ENCODE peak calls at places on chromosome 19, in ten cellular contexts. One of them, this sample, is unnamed. For H3K9me3 and H3K27me3, the result is how much of the 10 kb centered on the place peaks cover.

GRCh38 chr19:51317381-51317780 is 5.9 kb downstream of the IGLON5 start:
- DNase-seq in fibroblast of lung: no peak
- DNase-seq in IMR-90: no peak
- DNase-seq in Peyer's patch: no peak
- DNase-seq in left lung: no peak
- DNase-seq in AG04450: no peak
- DNase-seq in tibial artery: no peak
- DNase-seq in thoracic aorta: no peak
- DNase-seq in cardiac muscle cell: peak
- DNase-seq in psoas muscle: no peak
- DNase-seq in this sample: no peak

GRCh38 chr19:40465025-40465780 is at the start of gene BLVRB:
- DNase-seq in fibroblast of lung: peak
- DNase-seq in IMR-90: peak
- DNase-seq in Peyer's patch: no peak
- DNase-seq in left lung: no peak
- DNase-seq in AG04450: no peak
- DNase-seq in tibial artery: no peak
- DNase-seq in thoracic aorta: no peak
- DNase-seq in cardiac muscle cell: peak
- DNase-seq in psoas muscle: no peak
- DNase-seq in this sample: no peak

GRCh38 chr19:42092350-42092749 is 16.4 kb downstream of the ZNF574 start:
- DNase-seq in fibroblast of lung: no peak
- DNase-seq in IMR-90: no peak
- DNase-seq in Peyer's patch: no peak
- DNase-seq in left lung: no peak
- DNase-seq in AG04450: no peak
- DNase-seq in tibial artery: no peak
- DNase-seq in thoracic aorta: no peak
- DNase-seq in cardiac muscle cell: peak
- DNase-seq in psoas muscle: no peak
- DNase-seq in this sample: peak

GRCh38 chr19:41694831-41695635 is 7.0 kb upstream of the CEACAM7 start:
- DNase-seq in fibroblast of lung: no peak
- DNase-seq in IMR-90: no peak
- DNase-seq in Peyer's patch: no peak
- DNase-seq in left lung: no peak
- DNase-seq in AG04450: no peak
- DNase-seq in tibial artery: peak
- DNase-seq in thoracic aorta: no peak
- DNase-seq in cardiac muscle cell: no peak
- DNase-seq in psoas muscle: no peak
- DNase-seq in this sample: no peak

GRCh38 chr19:22945560-22945959 is 57.4 kb downstream of the ZNF728 start:
- DNase-seq in fibroblast of lung: peak
- DNase-seq in IMR-90: peak
- DNase-seq in Peyer's patch: no peak
- DNase-seq in left lung: no peak
- DNase-seq in AG04450: no peak
- DNase-seq in tibial artery: no peak
- DNase-seq in thoracic aorta: no peak
- DNase-seq in cardiac muscle cell: peak
- DNase-seq in psoas muscle: no peak
- DNase-seq in this sample: no peak

GRCh38 chr19:32404939-32405430 is 585 bp upstream of the DPY19L3 start:
- DNase-seq in fibroblast of lung: peak
- DNase-seq in IMR-90: peak
- DNase-seq in Peyer's patch: peak
- DNase-seq in left lung: peak
- DNase-seq in AG04450: no peak
- DNase-seq in tibial artery: peak
- DNase-seq in thoracic aorta: no peak
- DNase-seq in cardiac muscle cell: peak
- DNase-seq in psoas muscle: peak
- DNase-seq in this sample: no peak

GRCh38 chr19:3923912-3924311 is 9.0 kb upstream of the NMRK2 start:
- DNase-seq in fibroblast of lung: no peak
- DNase-seq in IMR-90: no peak
- DNase-seq in Peyer's patch: no peak
- DNase-seq in left lung: no peak
- DNase-seq in AG04450: no peak
- DNase-seq in tibial artery: no peak
- DNase-seq in thoracic aorta: no peak
- DNase-seq in cardiac muscle cell: no peak
- DNase-seq in psoas muscle: no peak
- DNase-seq in this sample: no peak

GRCh38 chr19:33098023-33098652 is 17.2 kb downstream of the GPATCH1 start:
- DNase-seq in fibroblast of lung: no peak
- DNase-seq in IMR-90: no peak
- DNase-seq in Peyer's patch: no peak
- DNase-seq in left lung: no peak
- DNase-seq in AG04450: no peak
- DNase-seq in tibial artery: no peak
- DNase-seq in thoracic aorta: no peak
- DNase-seq in cardiac muscle cell: no peak
- DNase-seq in psoas muscle: no peak
- DNase-seq in this sample: no peak

GRCh38 chr19:48815870-48816501 is 5.2 kb upstream of the BCAT2 start:
- DNase-seq in fibroblast of lung: no peak
- DNase-seq in IMR-90: peak
- DNase-seq in Peyer's patch: no peak
- DNase-seq in left lung: no peak
- DNase-seq in AG04450: no peak
- DNase-seq in tibial artery: no peak
- DNase-seq in thoracic aorta: no peak
- DNase-seq in cardiac muscle cell: no peak
- DNase-seq in psoas muscle: no peak
- DNase-seq in this sample: no peak

GRCh38 chr19:1746401-1747284 is 6.7 kb upstream of the ONECUT3 start:
- DNase-seq in fibroblast of lung: no peak
- DNase-seq in IMR-90: peak
- DNase-seq in Peyer's patch: no peak
- DNase-seq in left lung: no peak
- DNase-seq in AG04450: no peak
- DNase-seq in tibial artery: no peak
- DNase-seq in thoracic aorta: no peak
- DNase-seq in cardiac muscle cell: peak
- DNase-seq in psoas muscle: no peak
- DNase-seq in this sample: no peak

GRCh38 chr19:3278749-3279148 is 54.3 kb downstream of the CELF5 start:
- DNase-seq in fibroblast of lung: no peak
- DNase-seq in IMR-90: no peak
- DNase-seq in Peyer's patch: no peak
- DNase-seq in left lung: no peak
- DNase-seq in AG04450: no peak
- DNase-seq in tibial artery: no peak
- DNase-seq in thoracic aorta: no peak
- DNase-seq in cardiac muscle cell: no peak
- DNase-seq in psoas muscle: no peak
- DNase-seq in this sample: no peak

GRCh38 chr19:52690395-52691214 is 44.2 kb downstream of the ZNF611 start:
- DNase-seq in fibroblast of lung: peak
- DNase-seq in IMR-90: peak
- DNase-seq in Peyer's patch: peak
- DNase-seq in left lung: peak
- DNase-seq in AG04450: peak
- DNase-seq in tibial artery: peak
- DNase-seq in thoracic aorta: peak
- DNase-seq in cardiac muscle cell: peak
- DNase-seq in psoas muscle: peak
- DNase-seq in this sample: peak

GRCh38 chr19:38497907-38498306 is 64.4 kb downstream of the RYR1 start:
- DNase-seq in fibroblast of lung: no peak
- DNase-seq in IMR-90: no peak
- DNase-seq in Peyer's patch: no peak
- DNase-seq in left lung: no peak
- DNase-seq in AG04450: no peak
- DNase-seq in tibial artery: no peak
- DNase-seq in thoracic aorta: no peak
- DNase-seq in cardiac muscle cell: no peak
- DNase-seq in psoas muscle: no peak
- DNase-seq in this sample: no peak

GRCh38 chr19:38496116-38496515 is 62.6 kb downstream of the RYR1 start:
- DNase-seq in fibroblast of lung: no peak
- DNase-seq in IMR-90: no peak
- DNase-seq in Peyer's patch: no peak
- DNase-seq in left lung: no peak
- DNase-seq in AG04450: no peak
- DNase-seq in tibial artery: no peak
- DNase-seq in thoracic aorta: no peak
- DNase-seq in cardiac muscle cell: no peak
- DNase-seq in psoas muscle: no peak
- DNase-seq in this sample: no peak

GRCh38 chr19:38494379-38494778 is 60.9 kb downstream of the RYR1 start:
- DNase-seq in fibroblast of lung: no peak
- DNase-seq in IMR-90: no peak
- DNase-seq in Peyer's patch: no peak
- DNase-seq in left lung: no peak
- DNase-seq in AG04450: no peak
- DNase-seq in tibial artery: no peak
- DNase-seq in thoracic aorta: no peak
- DNase-seq in cardiac muscle cell: no peak
- DNase-seq in psoas muscle: no peak
- DNase-seq in this sample: no peak

GRCh38 chr19:38499532-38499931 is 66.0 kb downstream of the RYR1 start:
- DNase-seq in fibroblast of lung: no peak
- DNase-seq in IMR-90: no peak
- DNase-seq in Peyer's patch: no peak
- DNase-seq in left lung: no peak
- DNase-seq in AG04450: no peak
- DNase-seq in tibial artery: no peak
- DNase-seq in thoracic aorta: no peak
- DNase-seq in cardiac muscle cell: no peak
- DNase-seq in psoas muscle: no peak
- DNase-seq in this sample: no peak

GRCh38 chr19:38496603-38497487 is 63.4 kb downstream of the RYR1 start:
- DNase-seq in fibroblast of lung: no peak
- DNase-seq in IMR-90: no peak
- DNase-seq in Peyer's patch: no peak
- DNase-seq in left lung: no peak
- DNase-seq in AG04450: no peak
- DNase-seq in tibial artery: no peak
- DNase-seq in thoracic aorta: no peak
- DNase-seq in cardiac muscle cell: peak
- DNase-seq in psoas muscle: no peak
- DNase-seq in this sample: no peak
- H3K9me3 ChIP-seq in fibroblast of lung: under half
- H3K9me3 ChIP-seq in IMR-90: under half
- H3K9me3 ChIP-seq in Peyer's patch: under half
- H3K9me3 ChIP-seq in left lung: under half
- H3K9me3 ChIP-seq in AG04450: under half
- H3K9me3 ChIP-seq in tibial artery: under half
- H3K9me3 ChIP-seq in thoracic aorta: under half
- H3K9me3 ChIP-seq in cardiac muscle cell: under half
- H3K9me3 ChIP-seq in psoas muscle: under half
- H3K9me3 ChIP-seq in this sample: under half

DNA sequence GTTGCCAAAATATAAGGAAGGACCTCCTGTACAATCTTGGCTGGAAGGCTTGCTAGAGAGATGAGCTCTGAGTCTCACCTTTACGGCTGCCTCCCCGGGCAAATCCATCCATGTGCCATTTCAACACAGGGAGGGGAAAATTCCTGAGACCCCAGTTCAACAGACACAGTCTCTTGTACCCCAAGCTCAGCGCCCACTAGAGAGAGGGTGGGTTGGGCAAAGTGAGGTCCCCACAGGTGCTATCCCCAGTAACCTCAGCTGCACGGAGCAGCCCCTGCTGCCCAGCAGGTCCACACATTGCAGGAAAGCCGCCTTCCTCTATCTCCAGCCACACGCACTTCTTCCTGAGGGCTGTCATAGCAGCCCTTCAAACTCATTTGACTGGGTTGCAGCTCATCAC is 80.5 kb downstream of the TSHZ3 start:
- DNase-seq in fibroblast of lung: no peak
- DNase-seq in IMR-90: no peak
- DNase-seq in Peyer's patch: no peak
- DNase-seq in left lung: no peak
- DNase-seq in AG04450: no peak
- DNase-seq in tibial artery: peak
- DNase-seq in thoracic aorta: no peak
- DNase-seq in cardiac muscle cell: no peak
- DNase-seq in psoas muscle: no peak
- DNase-seq in this sample: no peak
- H3K27me3 ChIP-seq in fibroblast of lung: under half
- H3K27me3 ChIP-seq in IMR-90: under half
- H3K27me3 ChIP-seq in Peyer's patch: under half
- H3K27me3 ChIP-seq in left lung: under half
- H3K27me3 ChIP-seq in AG04450: under half
- H3K27me3 ChIP-seq in tibial artery: under half
- H3K27me3 ChIP-seq in thoracic aorta: under half
- H3K27me3 ChIP-seq in cardiac muscle cell: under half
- H3K27me3 ChIP-seq in psoas muscle: under half
- H3K27me3 ChIP-seq in this sample: under half

GRCh38 chr19:36638862-36639510 is 27.7 kb downstream of the ZNF461 start:
- DNase-seq in fibroblast of lung: peak
- DNase-seq in IMR-90: no peak
- DNase-seq in Peyer's patch: no peak
- DNase-seq in left lung: no peak
- DNase-seq in AG04450: no peak
- DNase-seq in tibial artery: no peak
- DNase-seq in thoracic aorta: no peak
- DNase-seq in cardiac muscle cell: peak
- DNase-seq in psoas muscle: no peak
- DNase-seq in this sample: no peak
- H3K9me3 ChIP-seq in fibroblast of lung: under half
- H3K9me3 ChIP-seq in IMR-90: half or more
- H3K9me3 ChIP-seq in Peyer's patch: under half
- H3K9me3 ChIP-seq in left lung: under half
- H3K9me3 ChIP-seq in AG04450: half or more
- H3K9me3 ChIP-seq in tibial artery: half or more
- H3K9me3 ChIP-seq in thoracic aorta: half or more
- H3K9me3 ChIP-seq in cardiac muscle cell: under half
- H3K9me3 ChIP-seq in psoas muscle: half or more
- H3K9me3 ChIP-seq in this sample: half or more

GRCh38 chr19:45985321-45985720 is 9.9 kb upstream of the CCDC61 start:
- DNase-seq in fibroblast of lung: no peak
- DNase-seq in IMR-90: no peak
- DNase-seq in Peyer's patch: no peak
- DNase-seq in left lung: no peak
- DNase-seq in AG04450: no peak
- DNase-seq in tibial artery: no peak
- DNase-seq in thoracic aorta: no peak
- DNase-seq in cardiac muscle cell: no peak
- DNase-seq in psoas muscle: no peak
- DNase-seq in this sample: no peak
- H3K27me3 ChIP-seq in fibroblast of lung: under half
- H3K27me3 ChIP-seq in IMR-90: under half
- H3K27me3 ChIP-seq in Peyer's patch: under half
- H3K27me3 ChIP-seq in left lung: under half
- H3K27me3 ChIP-seq in AG04450: under half
- H3K27me3 ChIP-seq in tibial artery: under half
- H3K27me3 ChIP-seq in thoracic aorta: under half
- H3K27me3 ChIP-seq in cardiac muscle cell: under half
- H3K27me3 ChIP-seq in psoas muscle: under half
- H3K27me3 ChIP-seq in this sample: under half

This sample was measured in CD4-positive, alpha-beta T cell.